ENCODE peak calls at places on chromosome 14, in eight cellular contexts. W, D, V, K, R, P, J and F are unnamed samples.

GRCh38 chr14:50117456-50117855 is 1.1 kb upstream of the VCPKMT start:
- DNase-seq in D (no peak), V (no peak), J (no peak), P (no peak), R (no peak), W (no peak), K (no peak), F (no peak)

GRCh38 chr14:105862581-105863239 is 336.3 kb downstream of the TMEM121 start:
- DNase-seq in J (no peak), P (no peak), V (no peak), W (no peak), K (no peak), D (no peak), R (no peak), F (no peak)

GRCh38 chr14:55968741-55969140 is 149.5 kb upstream of the PELI2 start:
- DNase-seq in D (no peak), W (peak; percentile 11), V (no peak), R (no peak), P (no peak), K (no peak), J (no peak), F (no peak)

GRCh38 chr14:51014086-51014485 is 69.8 kb upstream of the PYGL start:
- DNase-seq in K (no peak), R (no peak), J (no peak), P (no peak), V (no peak), D (peak; percentile 87), W (peak; percentile 75), F (no peak)

GRCh38 chr14:102795060-102795925 is 18.0 kb downstream of the TRAF3 start:
- DNase-seq in J (peak; percentile 89), R (no peak), W (peak; percentile 94), P (peak; percentile 33), K (peak; percentile 68), V (no peak), D (peak; percentile 90), F (peak; percentile 32)

GRCh38 chr14:26381405-26381804 is 216.4 kb downstream of the NOVA1 start:
- DNase-seq in V (no peak), K (no peak), R (no peak), W (no peak), P (no peak), J (no peak), D (no peak), F (no peak)

GRCh38 chr14:54278087-54278486 is 118.7 kb upstream of the CDKN3 start:
- DNase-seq in P (peak; percentile 18), V (no peak), D (no peak), W (no peak), J (no peak), K (no peak), R (no peak), F (no peak)

GRCh38 chr14:22112004-22112403 is 438.4 kb upstream of the OR4E1 start:
- DNase-seq in K (no peak), W (peak; percentile 1), J (peak; percentile 11), R (no peak), P (no peak), V (no peak), D (no peak), F (peak; percentile 45)

GRCh38 chr14:21734457-21735074 is 60.9 kb upstream of the OR4E1 start:
- DNase-seq in P (peak; percentile 67), J (peak; percentile 20), W (peak; percentile 67), V (no peak), D (peak; percentile 24), K (no peak), R (no peak), F (peak; percentile 25)

GRCh38 chr14:90276627-90277367 is 20.4 kb downstream of the PSMC1 start:
- DNase-seq in R (no peak), K (peak; percentile 70), D (no peak), V (no peak), P (no peak), J (no peak), W (peak; percentile 54), F (no peak)

GRCh38 chr14:68656452-68656851 is 136.4 kb downstream of the ZFP36L1 start:
- DNase-seq in R (no peak), V (no peak), D (no peak), P (no peak), K (no peak), W (no peak), J (no peak), F (no peak)

GRCh38 chr14:83529531-83529930 is 1995.9 kb upstream of the SEL1L start:
- DNase-seq in J (no peak), P (no peak), V (no peak), R (no peak), D (peak; percentile 44), K (no peak), W (no peak), F (no peak)